ENCODE peak calls at places on chromosomes 6 and 20, in eight cellular contexts. One of them, this sample, is unnamed.

GRCh38 chr6:151690768-151691562 is 116.5 kb upstream of the ESR1 start:
- DNase-seq in glutamatergic neuron: no peak
- DNase-seq in neural crest cell: no peak
- DNase-seq in foreskin keratinocyte: peak; percentile 40
- DNase-seq in heart left ventricle: no peak
- DNase-seq in fibroblast of mammary gland: peak; percentile 72
- DNase-seq in endodermal cell: no peak
- DNase-seq in upper lobe of right lung: no peak
- DNase-seq in this sample: no peak

GRCh38 chr20:57047281-57048026 is 219.0 kb downstream of the BMP7 start:
- DNase-seq in glutamatergic neuron: peak; percentile 46
- DNase-seq in neural crest cell: no peak
- DNase-seq in foreskin keratinocyte: no peak
- DNase-seq in heart left ventricle: no peak
- DNase-seq in fibroblast of mammary gland: no peak
- DNase-seq in endodermal cell: no peak
- DNase-seq in upper lobe of right lung: peak; percentile 45
- DNase-seq in this sample: no peak

GRCh38 chr20:61599061-61599930 is 347.2 kb downstream of the CDH4 start:
- DNase-seq in glutamatergic neuron: peak; percentile 53
- DNase-seq in neural crest cell: peak; percentile 41
- DNase-seq in foreskin keratinocyte: no peak
- DNase-seq in heart left ventricle: no peak
- DNase-seq in fibroblast of mammary gland: no peak
- DNase-seq in endodermal cell: peak; percentile 80
- DNase-seq in upper lobe of right lung: no peak
- DNase-seq in this sample: peak; percentile 60

GRCh38 chr20:59525500-59526241 is 78.7 kb upstream of the PHACTR3 start:
- DNase-seq in glutamatergic neuron: peak; percentile 88
- DNase-seq in neural crest cell: peak; percentile 87
- DNase-seq in foreskin keratinocyte: peak; percentile 6
- DNase-seq in heart left ventricle: peak; percentile 32
- DNase-seq in fibroblast of mammary gland: peak; percentile 37
- DNase-seq in endodermal cell: peak; percentile 94
- DNase-seq in upper lobe of right lung: peak; percentile 72
- DNase-seq in this sample: peak; percentile 84

GRCh38 chr20:20904171-20904831 is 191.9 kb upstream of the RALGAPA2 start:
- DNase-seq in glutamatergic neuron: no peak
- DNase-seq in neural crest cell: no peak
- DNase-seq in foreskin keratinocyte: no peak
- DNase-seq in heart left ventricle: no peak
- DNase-seq in fibroblast of mammary gland: no peak
- DNase-seq in endodermal cell: no peak
- DNase-seq in upper lobe of right lung: no peak
- DNase-seq in this sample: no peak

GRCh38 chr6:150600003-150600301 is 267 bp downstream of the PLEKHG1 start:
- DNase-seq in glutamatergic neuron: no peak
- DNase-seq in neural crest cell: no peak
- DNase-seq in foreskin keratinocyte: no peak
- DNase-seq in heart left ventricle: no peak
- DNase-seq in fibroblast of mammary gland: no peak
- DNase-seq in endodermal cell: no peak
- DNase-seq in upper lobe of right lung: no peak
- DNase-seq in this sample: no peak

GRCh38 chr6:6968357-6968730 is 139.4 kb upstream of the RREB1 start:
- DNase-seq in glutamatergic neuron: no peak
- DNase-seq in neural crest cell: no peak
- DNase-seq in foreskin keratinocyte: no peak
- DNase-seq in heart left ventricle: no peak
- DNase-seq in fibroblast of mammary gland: no peak
- DNase-seq in endodermal cell: no peak
- DNase-seq in upper lobe of right lung: no peak
- DNase-seq in this sample: no peak

GRCh38 chr6:94254689-94255088 is 835.3 kb upstream of the EPHA7 start:
- DNase-seq in glutamatergic neuron: no peak
- DNase-seq in neural crest cell: no peak
- DNase-seq in foreskin keratinocyte: peak; percentile 7
- DNase-seq in heart left ventricle: no peak
- DNase-seq in fibroblast of mammary gland: peak; percentile 1
- DNase-seq in endodermal cell: no peak
- DNase-seq in upper lobe of right lung: no peak
- DNase-seq in this sample: no peak

GRCh38 chr20:51481311-51481997 is 61.1 kb downstream of the NFATC2 start:
- DNase-seq in glutamatergic neuron: no peak
- DNase-seq in neural crest cell: no peak
- DNase-seq in foreskin keratinocyte: no peak
- DNase-seq in heart left ventricle: no peak
- DNase-seq in fibroblast of mammary gland: no peak
- DNase-seq in endodermal cell: no peak
- DNase-seq in upper lobe of right lung: no peak
- DNase-seq in this sample: no peak

GRCh38 chr20:17494201-17494600 is 37.0 kb downstream of the BFSP1 start:
- DNase-seq in glutamatergic neuron: no peak
- DNase-seq in neural crest cell: no peak
- DNase-seq in foreskin keratinocyte: no peak
- DNase-seq in heart left ventricle: no peak
- DNase-seq in fibroblast of mammary gland: no peak
- DNase-seq in endodermal cell: peak; percentile 13
- DNase-seq in upper lobe of right lung: no peak
- DNase-seq in this sample: no peak

GRCh38 chr20:46651091-46651962 is at the start of gene SLC13A3:
- DNase-seq in glutamatergic neuron: peak; percentile 45
- DNase-seq in neural crest cell: no peak
- DNase-seq in foreskin keratinocyte: no peak
- DNase-seq in heart left ventricle: no peak
- DNase-seq in fibroblast of mammary gland: no peak
- DNase-seq in endodermal cell: peak; percentile 87
- DNase-seq in upper lobe of right lung: no peak
- DNase-seq in this sample: no peak

GRCh38 chr20:49821850-49822249 is 9.2 kb downstream of the SLC9A8 start:
- DNase-seq in glutamatergic neuron: no peak
- DNase-seq in neural crest cell: no peak
- DNase-seq in foreskin keratinocyte: no peak
- DNase-seq in heart left ventricle: peak; percentile 12
- DNase-seq in fibroblast of mammary gland: peak; percentile 53
- DNase-seq in endodermal cell: no peak
- DNase-seq in upper lobe of right lung: no peak
- DNase-seq in this sample: no peak

GRCh38 chr6:168154263-168154917 is 75.4 kb upstream of the FRMD1 start:
- DNase-seq in glutamatergic neuron: no peak
- DNase-seq in neural crest cell: no peak
- DNase-seq in foreskin keratinocyte: no peak
- DNase-seq in heart left ventricle: no peak
- DNase-seq in fibroblast of mammary gland: no peak
- DNase-seq in endodermal cell: peak; percentile 41
- DNase-seq in upper lobe of right lung: no peak
- DNase-seq in this sample: no peak

DNA sequence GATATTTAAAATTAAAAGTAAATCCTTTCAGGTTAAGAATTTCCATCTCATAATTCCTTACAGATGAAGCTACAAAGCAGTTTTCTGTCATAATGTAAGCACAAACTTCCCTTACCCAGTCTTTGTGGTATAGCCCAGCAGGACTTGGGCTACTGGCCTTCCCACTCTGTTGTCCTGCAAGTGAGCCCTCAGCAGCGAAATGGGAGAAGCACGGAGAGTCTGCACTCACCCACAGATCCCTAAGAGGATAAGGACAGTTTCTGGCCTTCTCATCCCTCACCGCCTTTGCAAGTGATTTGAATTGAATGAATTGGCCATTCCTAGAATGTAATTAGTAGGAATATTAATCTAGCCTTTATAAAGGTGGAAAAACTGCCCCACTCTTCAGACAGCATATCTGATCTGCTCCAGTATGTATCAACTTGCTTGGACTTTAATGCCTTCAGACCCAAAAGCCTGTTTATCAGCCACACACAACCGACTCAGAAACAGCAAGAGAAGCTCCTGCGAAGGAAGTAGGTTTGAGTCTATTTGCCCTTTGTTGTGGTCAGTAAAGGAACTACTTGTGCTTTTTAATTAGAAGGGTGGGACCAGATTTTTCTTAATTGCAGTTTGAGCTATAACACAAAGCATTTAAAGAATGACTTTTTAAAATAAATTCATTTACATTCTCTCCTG is 29.9 kb upstream of the PRDM1 start:
- DNase-seq in glutamatergic neuron: no peak
- DNase-seq in neural crest cell: no peak
- DNase-seq in foreskin keratinocyte: no peak
- DNase-seq in heart left ventricle: no peak
- DNase-seq in fibroblast of mammary gland: no peak
- DNase-seq in endodermal cell: no peak
- DNase-seq in upper lobe of right lung: no peak
- DNase-seq in this sample: no peak
- TF ChIP-seq CTCF in glutamatergic neuron: no peak
- TF ChIP-seq CTCF in neural crest cell: no peak
- TF ChIP-seq CTCF in foreskin keratinocyte: no peak
- TF ChIP-seq CTCF in heart left ventricle: no peak
- TF ChIP-seq CTCF in fibroblast of mammary gland: no peak
- TF ChIP-seq CTCF in endodermal cell: no peak
- TF ChIP-seq CTCF in upper lobe of right lung: no peak
- TF ChIP-seq CTCF in this sample: no peak

DNA sequence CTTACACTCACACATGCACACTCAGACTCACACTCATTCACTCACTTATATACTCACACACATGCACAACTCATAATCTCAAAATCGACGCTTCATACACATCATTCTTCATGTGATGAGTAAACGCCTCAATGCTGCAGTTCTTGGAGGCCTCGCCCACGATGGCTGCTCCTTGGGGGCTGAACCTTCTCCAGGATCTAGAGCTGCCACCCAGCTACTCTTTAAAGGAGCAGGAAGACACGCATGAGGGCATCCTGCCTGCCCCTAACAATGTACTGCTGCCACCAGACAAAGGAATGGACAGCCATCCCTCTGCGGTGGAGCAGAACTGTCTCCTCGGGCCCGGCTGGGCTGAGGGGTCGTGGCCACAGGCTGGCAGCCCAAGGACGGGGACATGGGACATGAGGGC is 35.4 kb downstream of the SUN5 start:
- DNase-seq in glutamatergic neuron: no peak
- DNase-seq in neural crest cell: no peak
- DNase-seq in foreskin keratinocyte: no peak
- DNase-seq in heart left ventricle: peak; percentile 2
- DNase-seq in fibroblast of mammary gland: peak; percentile 7
- DNase-seq in endodermal cell: peak; percentile 43
- DNase-seq in upper lobe of right lung: peak; percentile 57
- DNase-seq in this sample: peak; percentile 32
- TF ChIP-seq CTCF in glutamatergic neuron: no peak
- TF ChIP-seq CTCF in neural crest cell: no peak
- TF ChIP-seq CTCF in foreskin keratinocyte: no peak
- TF ChIP-seq CTCF in heart left ventricle: no peak
- TF ChIP-seq CTCF in fibroblast of mammary gland: no peak
- TF ChIP-seq CTCF in endodermal cell: no peak
- TF ChIP-seq CTCF in upper lobe of right lung: no peak
- TF ChIP-seq CTCF in this sample: no peak

DNA sequence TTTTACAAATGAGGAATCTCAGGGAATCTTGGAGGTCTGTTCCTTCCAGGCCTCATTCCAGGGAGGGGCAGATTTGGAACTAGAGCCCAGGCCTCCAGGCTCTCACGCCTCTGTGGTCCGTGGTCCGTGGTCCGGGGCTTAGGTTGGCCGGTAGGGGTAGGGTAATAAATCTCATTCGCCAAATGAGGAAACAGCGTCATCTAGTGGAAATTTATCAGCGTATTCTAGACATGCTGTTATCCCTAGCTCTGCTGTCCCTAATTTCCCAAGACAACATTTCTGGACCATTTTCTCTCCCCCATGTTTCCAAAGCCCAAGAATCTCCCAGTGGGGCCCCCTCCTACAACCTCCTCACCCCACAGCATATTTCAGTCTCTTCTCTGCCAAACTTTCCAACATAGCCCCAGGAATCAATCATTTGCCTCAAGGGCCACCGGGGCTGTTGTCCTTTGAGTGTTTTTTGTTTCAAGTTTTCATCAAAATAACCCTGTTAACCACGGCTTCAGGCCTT is 126.9 kb downstream of the ALDH8A1 start:
- DNase-seq in glutamatergic neuron: peak; percentile 28
- DNase-seq in neural crest cell: peak; percentile 54
- DNase-seq in foreskin keratinocyte: peak; percentile 69
- DNase-seq in heart left ventricle: peak; percentile 55
- DNase-seq in fibroblast of mammary gland: peak; percentile 93
- DNase-seq in endodermal cell: peak; percentile 87
- DNase-seq in upper lobe of right lung: peak; percentile 65
- DNase-seq in this sample: peak; percentile 74
- TF ChIP-seq CTCF in glutamatergic neuron: peak; percentile 80
- TF ChIP-seq CTCF in neural crest cell: peak; percentile 90
- TF ChIP-seq CTCF in foreskin keratinocyte: peak; percentile 98
- TF ChIP-seq CTCF in heart left ventricle: peak; percentile 88
- TF ChIP-seq CTCF in fibroblast of mammary gland: peak; percentile 97
- TF ChIP-seq CTCF in endodermal cell: peak; percentile 96
- TF ChIP-seq CTCF in upper lobe of right lung: peak; percentile 77
- TF ChIP-seq CTCF in this sample: peak; percentile 97

DNA sequence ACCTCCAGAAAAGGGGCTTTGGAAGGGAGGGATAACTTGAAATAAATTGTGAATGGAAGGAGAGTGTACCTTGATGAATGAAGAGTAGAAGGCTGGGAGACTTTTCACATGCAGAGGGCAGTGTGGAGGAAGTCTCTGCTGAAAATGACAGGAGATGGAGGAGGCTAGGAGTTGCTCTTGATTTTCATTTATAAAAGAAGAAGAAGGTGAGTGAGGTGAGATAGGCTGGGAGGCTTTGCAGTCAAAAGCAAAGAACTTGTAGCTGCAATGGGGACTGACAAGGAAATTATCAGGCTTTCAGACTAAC is 1.4 kb downstream of the HCRTR2 start:
- DNase-seq in glutamatergic neuron: no peak
- DNase-seq in neural crest cell: no peak
- DNase-seq in foreskin keratinocyte: no peak
- DNase-seq in heart left ventricle: no peak
- DNase-seq in fibroblast of mammary gland: no peak
- DNase-seq in endodermal cell: no peak
- DNase-seq in upper lobe of right lung: no peak
- DNase-seq in this sample: no peak
- TF ChIP-seq CTCF in glutamatergic neuron: no peak
- TF ChIP-seq CTCF in neural crest cell: no peak
- TF ChIP-seq CTCF in foreskin keratinocyte: no peak
- TF ChIP-seq CTCF in heart left ventricle: no peak
- TF ChIP-seq CTCF in fibroblast of mammary gland: no peak
- TF ChIP-seq CTCF in endodermal cell: peak; percentile 58
- TF ChIP-seq CTCF in upper lobe of right lung: no peak
- TF ChIP-seq CTCF in this sample: no peak

DNA sequence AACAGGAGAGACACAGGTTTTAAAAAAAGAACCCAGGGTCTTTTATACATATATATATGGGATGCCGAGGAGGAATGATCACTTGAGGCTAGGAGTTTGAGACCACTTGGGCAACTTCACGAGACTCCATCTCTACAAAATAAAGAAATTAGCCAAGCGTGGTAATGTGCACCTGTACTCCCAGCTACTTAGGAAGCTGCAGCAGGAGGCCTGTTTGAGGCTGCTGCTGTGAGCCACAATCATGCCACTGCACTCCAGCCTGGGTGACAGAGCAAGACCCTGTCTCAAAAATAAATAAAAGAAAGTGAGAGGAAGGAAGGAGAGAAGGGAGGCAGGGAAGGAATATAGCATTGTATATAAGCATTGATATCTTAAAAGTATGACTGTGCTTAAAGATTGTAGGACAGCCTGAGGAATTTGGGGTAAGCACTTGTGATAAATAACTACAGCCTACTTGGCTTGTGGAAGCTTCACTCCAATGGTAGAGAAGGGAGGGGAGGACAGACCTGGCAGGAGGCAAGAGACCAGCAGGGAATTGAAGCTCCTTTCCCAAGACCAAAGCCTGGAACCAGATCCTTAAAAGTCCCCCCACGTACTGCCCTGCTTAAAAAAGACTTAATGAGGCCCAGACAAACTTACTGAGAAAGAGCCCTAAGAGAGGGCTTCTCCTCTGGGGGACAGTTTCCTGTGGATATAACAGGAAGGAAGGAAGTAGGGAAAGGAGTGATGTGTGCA is 2.5 kb upstream of the SNTA1 start:
- DNase-seq in glutamatergic neuron: no peak
- DNase-seq in neural crest cell: no peak
- DNase-seq in foreskin keratinocyte: no peak
- DNase-seq in heart left ventricle: no peak
- DNase-seq in fibroblast of mammary gland: no peak
- DNase-seq in endodermal cell: no peak
- DNase-seq in upper lobe of right lung: no peak
- DNase-seq in this sample: no peak
- TF ChIP-seq CTCF in glutamatergic neuron: no peak
- TF ChIP-seq CTCF in neural crest cell: no peak
- TF ChIP-seq CTCF in foreskin keratinocyte: no peak
- TF ChIP-seq CTCF in heart left ventricle: no peak
- TF ChIP-seq CTCF in fibroblast of mammary gland: no peak
- TF ChIP-seq CTCF in endodermal cell: no peak
- TF ChIP-seq CTCF in upper lobe of right lung: no peak
- TF ChIP-seq CTCF in this sample: no peak